ENCODE peak calls at places on chromosomes 2 and 18, in four cellular contexts. L, I, B and T are unnamed samples.

GRCh38 chr2:197839327-197839726 is 34.9 kb downstream of the PLCL1 start:
- DNase-seq in L (no peak), I (no peak), B (no peak), T (no peak)

GRCh38 chr2:166417669-166418068 is 41.9 kb upstream of the SCN9A start:
- DNase-seq in B (peak), I (peak), L (peak), T (peak)

GRCh38 chr2:191691016-191691725 is 13.2 kb downstream of the NABP1 start:
- DNase-seq in B (peak), L (peak), I (peak), T (peak)

GRCh38 chr2:9950521-9951271 is 797 bp upstream of the GRHL1 start:
- DNase-seq in L (no peak), I (no peak), B (peak), T (no peak)

GRCh38 chr18:55522011-55522410 is 66.0 kb downstream of the TCF4 start:
- DNase-seq in L (no peak), B (peak), I (no peak), T (peak)

GRCh38 chr2:133315280-133315679 is 253.0 kb downstream of the NCKAP5 start:
- DNase-seq in I (no peak), L (no peak), B (no peak), T (no peak)

GRCh38 chr2:29011650-29012060 is 30.6 kb downstream of the TOGARAM2 start:
- DNase-seq in I (no peak), L (no peak), B (peak), T (peak)

GRCh38 chr2:179790235-179790895 is 71.0 kb downstream of the ZNF385B start:
- DNase-seq in L (no peak), I (no peak), B (no peak), T (no peak)

GRCh38 chr2:183250061-183250460 is 125.8 kb downstream of the NUP35 start:
- DNase-seq in L (no peak), B (no peak), I (no peak), T (no peak)

GRCh38 chr2:96329416-96329815 is 4.3 kb downstream of the ITPRIPL1 start:
- DNase-seq in L (peak), B (no peak), I (peak), T (peak)

GRCh38 chr2:102155131-102155702 is 12.7 kb downstream of the IL1R1 start:
- DNase-seq in B (no peak), L (no peak), I (no peak), T (no peak)

GRCh38 chr18:45764000-45764686 is 40.2 kb downstream of the SLC14A1 start:
- DNase-seq in B (peak), I (peak), L (peak), T (peak)

GRCh38 chr2:45932278-45932975 is 281.0 kb downstream of the PRKCE start:
- DNase-seq in B (no peak), L (peak), I (peak), T (no peak)

GRCh38 chr2:173079968-173080860 is 4.6 kb downstream of the MAP3K20 start:
- DNase-seq in B (no peak), I (peak), L (peak), T (peak)

GRCh38 chr2:155622443-155622842 is 710.1 kb downstream of the NR4A2 start:
- DNase-seq in L (no peak), I (no peak), B (no peak), T (no peak)

GRCh38 chr18:63832470-63832869 is 55.0 kb upstream of the SERPINB2 start:
- DNase-seq in I (no peak), B (no peak), L (peak), T (peak)

GRCh38 chr18:58044370-58045264 is 591 bp downstream of the NEDD4L start:
- DNase-seq in B (peak), I (peak), L (peak), T (peak)
- TF ChIP-seq CTCF in B (peak), I (peak), L (no peak), T (no peak)

GRCh38 chr2:8575810-8576423 is 105.9 kb upstream of the ID2 start:
- DNase-seq in I (no peak), L (no peak), B (no peak), T (no peak)
- H3K4me3 ChIP-seq in I (no peak), L (no peak), B (no peak), T (no peak)

GRCh38 chr2:177671662-177672061 is 279.1 kb downstream of the AGPS start:
- DNase-seq in L (no peak), I (no peak), B (no peak), T (no peak)

GRCh38 chr2:177670791-177671528 is 278.4 kb downstream of the AGPS start:
- DNase-seq in L (no peak), I (no peak), B (no peak), T (no peak)

GRCh38 chr2:177676636-177677035 is 284.1 kb downstream of the AGPS start:
- DNase-seq in B (no peak), L (no peak), I (no peak), T (no peak)

GRCh38 chr2:177675256-177676220 is 283.0 kb downstream of the AGPS start:
- DNase-seq in I (no peak), L (no peak), B (no peak), T (no peak)

DNA sequence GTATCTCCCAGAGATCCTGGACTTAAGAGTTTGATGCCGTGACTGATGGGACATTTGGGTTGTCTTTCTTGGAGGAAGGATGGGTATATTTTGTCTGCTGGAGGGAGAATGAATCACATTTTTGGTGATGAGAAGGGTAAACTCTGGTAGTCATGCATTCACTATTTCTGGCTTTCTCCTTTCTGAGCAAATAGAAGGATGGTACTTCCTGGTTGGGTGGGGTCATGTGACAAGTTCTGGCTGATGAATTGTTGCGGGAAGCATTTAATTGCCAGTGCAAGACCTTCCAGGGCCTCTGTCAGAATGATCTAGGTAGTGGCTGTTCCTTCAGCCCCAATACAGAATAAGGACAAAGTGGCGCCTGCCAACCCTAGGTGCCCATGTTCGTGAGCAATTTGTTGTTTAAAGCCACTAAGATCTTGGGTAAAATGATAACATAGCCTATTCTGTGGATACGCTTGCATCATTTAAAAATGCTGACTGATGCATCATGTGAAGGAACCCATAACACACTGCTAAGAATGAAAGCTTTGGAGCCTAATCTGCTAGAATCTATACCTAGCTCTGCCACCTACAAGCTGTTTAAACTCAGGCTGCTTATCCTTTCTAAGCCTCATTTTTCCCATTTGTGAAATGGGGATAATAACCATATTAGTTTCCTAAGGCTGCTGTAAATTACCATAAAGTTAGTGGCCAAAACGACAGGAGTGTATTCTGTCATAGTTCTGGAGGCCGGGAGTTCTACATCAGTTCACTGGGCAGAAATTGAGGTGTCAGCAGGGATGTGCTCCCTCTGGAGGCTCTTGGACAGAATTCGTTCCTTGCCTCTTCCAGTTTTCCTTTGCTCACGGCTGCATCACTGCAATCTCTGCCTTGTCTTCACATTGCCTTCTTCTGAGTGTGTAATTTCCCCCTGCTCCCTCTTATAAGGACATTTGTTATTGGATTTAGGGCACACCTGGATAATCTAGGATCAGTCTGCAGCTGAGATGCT is 281.3 kb downstream of the AGPS start:
- DNase-seq in L (no peak), B (no peak), I (no peak), T (no peak)
- TF ChIP-seq CTCF in L (no peak), B (no peak), I (no peak), T (peak)

DNA sequence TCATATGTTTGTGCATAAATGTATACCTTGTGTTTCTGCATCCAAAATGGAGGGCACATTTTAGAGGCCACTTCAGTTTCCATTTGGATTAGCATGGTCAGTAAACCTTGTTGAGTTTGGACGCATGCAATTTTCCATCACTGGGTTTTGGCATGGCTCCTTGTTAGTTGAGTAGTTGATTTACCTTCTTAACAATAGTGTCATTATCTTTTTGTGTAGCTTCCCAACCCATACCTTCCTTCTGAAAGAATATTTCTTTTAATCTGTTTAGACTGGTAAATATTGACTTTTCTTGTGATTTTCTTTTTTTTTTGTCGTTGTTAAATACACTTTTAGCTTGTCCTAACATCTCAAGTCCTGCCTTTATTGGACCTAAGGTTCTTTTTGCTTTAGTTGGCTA is 15.5 kb downstream of the RPIA start:
- DNase-seq in L (no peak), B (no peak), I (no peak), T (no peak)
- H3K4me3 ChIP-seq in L (no peak), B (no peak), I (no peak), T (no peak)

DNA sequence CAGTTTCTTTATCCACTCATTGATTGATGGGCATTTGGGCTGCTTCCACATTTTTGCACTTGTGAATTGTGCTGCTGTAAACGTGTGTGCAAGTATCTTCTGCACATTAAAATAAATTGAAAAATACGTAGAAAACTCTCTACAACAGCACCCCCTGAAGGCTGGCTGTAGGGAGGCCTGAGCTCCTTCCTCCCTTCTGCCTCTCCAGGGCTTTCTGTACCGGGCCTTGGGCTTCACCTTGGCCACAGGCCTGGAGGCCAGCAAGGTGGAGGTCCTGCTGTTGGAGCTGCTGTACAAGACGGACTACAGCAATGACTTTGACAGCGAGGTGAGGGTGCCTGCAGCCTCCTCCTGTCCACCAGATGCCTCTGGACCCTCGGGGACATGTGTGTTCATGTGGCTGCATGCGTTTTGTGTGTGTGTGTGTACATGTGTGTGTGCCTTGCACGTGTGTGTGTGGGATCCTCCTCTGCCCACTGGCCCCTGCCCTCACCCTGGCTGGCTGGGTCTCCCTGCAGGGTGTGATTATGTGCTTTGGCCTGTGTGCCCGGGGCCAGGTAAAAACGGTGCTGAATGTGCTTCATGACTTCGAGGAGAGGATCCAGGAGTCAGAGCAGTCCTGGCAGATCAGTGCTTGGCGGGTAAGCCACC is 29.2 kb downstream of the MROH2A start:
- DNase-seq in L (no peak), B (no peak), I (no peak), T (no peak)
- TF ChIP-seq CTCF in L (no peak), B (no peak), I (no peak), T (no peak)